ENCODE peak calls at places on chromosomes 16 and 17, in five cellular contexts. One of them, this sample, is unnamed.

GRCh38 chr16:51818342-51818944 is 667.4 kb upstream of the SALL1 start:
- DNase-seq in lung microvascular endothelial cell: peak
- DNase-seq in prostate gland: peak
- DNase-seq in RPMI7951: peak
- DNase-seq in activated T-helper 1 cell treated with anti-CD3 and anti-CD28 coated beads, Interleukin-2, amount 50 U/mL, for 16 hours: no peak
- DNase-seq in this sample: no peak

GRCh38 chr16:69003500-69003899 is 102.0 kb upstream of the HAS3 start:
- DNase-seq in lung microvascular endothelial cell: no peak
- DNase-seq in activated T-helper 1 cell treated with anti-CD3 and anti-CD28 coated beads, Interleukin-2, amount 50 U/mL, for 16 hours: no peak
- DNase-seq in prostate gland: no peak
- DNase-seq in RPMI7951: no peak
- DNase-seq in this sample: no peak

GRCh38 chr16:56938664-56939513 is 6.9 kb downstream of the HERPUD1 start:
- DNase-seq in lung microvascular endothelial cell: no peak
- DNase-seq in prostate gland: no peak
- DNase-seq in RPMI7951: no peak
- DNase-seq in activated T-helper 1 cell treated with anti-CD3 and anti-CD28 coated beads, Interleukin-2, amount 50 U/mL, for 16 hours: no peak
- DNase-seq in this sample: no peak

GRCh38 chr17:37737081-37737480 is 7.8 kb downstream of the HNF1B start:
- DNase-seq in prostate gland: no peak
- DNase-seq in activated T-helper 1 cell treated with anti-CD3 and anti-CD28 coated beads, Interleukin-2, amount 50 U/mL, for 16 hours: no peak
- DNase-seq in RPMI7951: no peak
- DNase-seq in lung microvascular endothelial cell: no peak
- DNase-seq in this sample: no peak

GRCh38 chr17:75535119-75535537 is 9.6 kb downstream of the LLGL2 start:
- DNase-seq in lung microvascular endothelial cell: no peak
- DNase-seq in prostate gland: no peak
- DNase-seq in activated T-helper 1 cell treated with anti-CD3 and anti-CD28 coated beads, Interleukin-2, amount 50 U/mL, for 16 hours: peak
- DNase-seq in RPMI7951: no peak
- DNase-seq in this sample: no peak

GRCh38 chr17:78107976-78108725 is 20.4 kb downstream of the TMC6 start:
- DNase-seq in lung microvascular endothelial cell: no peak
- DNase-seq in RPMI7951: no peak
- DNase-seq in activated T-helper 1 cell treated with anti-CD3 and anti-CD28 coated beads, Interleukin-2, amount 50 U/mL, for 16 hours: no peak
- DNase-seq in prostate gland: no peak
- DNase-seq in this sample: no peak

GRCh38 chr17:53765609-53766008 is 57.1 kb upstream of the KIF2B start:
- DNase-seq in prostate gland: no peak
- DNase-seq in activated T-helper 1 cell treated with anti-CD3 and anti-CD28 coated beads, Interleukin-2, amount 50 U/mL, for 16 hours: no peak
- DNase-seq in lung microvascular endothelial cell: no peak
- DNase-seq in RPMI7951: no peak
- DNase-seq in this sample: no peak

GRCh38 chr16:27426423-27427408 is 24.7 kb downstream of the IL21R start:
- DNase-seq in RPMI7951: peak
- DNase-seq in prostate gland: no peak
- DNase-seq in activated T-helper 1 cell treated with anti-CD3 and anti-CD28 coated beads, Interleukin-2, amount 50 U/mL, for 16 hours: peak
- DNase-seq in lung microvascular endothelial cell: peak
- DNase-seq in this sample: peak